ENCODE peak calls at places on chromosomes 3 and 15, in nine cellular contexts. One of them, this sample, is unnamed.
A peak's percentile ranks its signal among the peaks of the same experiment; 100 is the strongest.

GRCh38 chr3:71560665-71561064 is 22.9 kb downstream of the FOXP1 start:
- DNase-seq in tibial artery: no peak
- DNase-seq in AG04449: no peak
- DNase-seq in mucosa of descending colon: no peak
- DNase-seq in K562: no peak
- DNase-seq in fibroblast of pulmonary artery: no peak
- DNase-seq in IMR-90: peak; percentile 20
- DNase-seq in thoracic aorta: no peak
- DNase-seq in HFFc6: peak; percentile 32
- DNase-seq in this sample: no peak

GRCh38 chr3:175940243-175940642 is 1081.1 kb downstream of the NAALADL2 start:
- DNase-seq in IMR-90: peak; percentile 46
- DNase-seq in HFFc6: peak; percentile 39
- DNase-seq in mucosa of descending colon: no peak
- DNase-seq in K562: no peak
- DNase-seq in fibroblast of pulmonary artery: peak; percentile 10
- DNase-seq in thoracic aorta: no peak
- DNase-seq in tibial artery: no peak
- DNase-seq in AG04449: peak; percentile 29
- DNase-seq in this sample: no peak

GRCh38 chr3:17233398-17233800 is 348.6 kb downstream of the PLCL2 start:
- DNase-seq in tibial artery: no peak
- DNase-seq in K562: peak; percentile 55
- DNase-seq in thoracic aorta: no peak
- DNase-seq in mucosa of descending colon: peak; percentile 25
- DNase-seq in AG04449: no peak
- DNase-seq in fibroblast of pulmonary artery: peak; percentile 69
- DNase-seq in HFFc6: peak; percentile 71
- DNase-seq in IMR-90: peak; percentile 67
- DNase-seq in this sample: no peak

GRCh38 chr15:101006931-101007687 is 88.0 kb downstream of the LRRK1 start:
- DNase-seq in IMR-90: peak; percentile 73
- DNase-seq in mucosa of descending colon: peak; percentile 91
- DNase-seq in tibial artery: peak; percentile 78
- DNase-seq in fibroblast of pulmonary artery: peak; percentile 86
- DNase-seq in HFFc6: peak; percentile 60
- DNase-seq in K562: peak; percentile 86
- DNase-seq in AG04449: no peak
- DNase-seq in thoracic aorta: peak; percentile 50
- DNase-seq in this sample: peak; percentile 46

GRCh38 chr3:31688847-31689246 is 156.1 kb downstream of the STT3B start:
- DNase-seq in AG04449: no peak
- DNase-seq in HFFc6: no peak
- DNase-seq in mucosa of descending colon: no peak
- DNase-seq in IMR-90: no peak
- DNase-seq in K562: no peak
- DNase-seq in thoracic aorta: no peak
- DNase-seq in fibroblast of pulmonary artery: no peak
- DNase-seq in tibial artery: no peak
- DNase-seq in this sample: no peak

GRCh38 chr15:32029409-32029861 is 880 bp upstream of the CHRNA7 start:
- DNase-seq in IMR-90: no peak
- DNase-seq in thoracic aorta: no peak
- DNase-seq in mucosa of descending colon: peak; percentile 42
- DNase-seq in K562: no peak
- DNase-seq in HFFc6: no peak
- DNase-seq in tibial artery: no peak
- DNase-seq in fibroblast of pulmonary artery: no peak
- DNase-seq in AG04449: no peak
- DNase-seq in this sample: no peak

GRCh38 chr3:58299839-58300516 is 6.1 kb upstream of the RPP14 start:
- DNase-seq in tibial artery: no peak
- DNase-seq in thoracic aorta: no peak
- DNase-seq in AG04449: no peak
- DNase-seq in HFFc6: peak; percentile 33
- DNase-seq in mucosa of descending colon: no peak
- DNase-seq in K562: no peak
- DNase-seq in fibroblast of pulmonary artery: peak; percentile 83
- DNase-seq in IMR-90: peak; percentile 73
- DNase-seq in this sample: no peak

GRCh38 chr3:129360705-129361460 is 67.6 kb downstream of the EFCAB12 start:
- DNase-seq in tibial artery: no peak
- DNase-seq in fibroblast of pulmonary artery: peak; percentile 21
- DNase-seq in HFFc6: no peak
- DNase-seq in thoracic aorta: no peak
- DNase-seq in IMR-90: no peak
- DNase-seq in AG04449: no peak
- DNase-seq in mucosa of descending colon: no peak
- DNase-seq in K562: no peak
- DNase-seq in this sample: no peak

GRCh38 chr3:63141-63845 is 133.3 kb upstream of the CHL1 start:
- DNase-seq in thoracic aorta: no peak
- DNase-seq in AG04449: no peak
- DNase-seq in IMR-90: no peak
- DNase-seq in HFFc6: no peak
- DNase-seq in K562: no peak
- DNase-seq in mucosa of descending colon: peak; percentile 7
- DNase-seq in tibial artery: no peak
- DNase-seq in fibroblast of pulmonary artery: peak; percentile 4
- DNase-seq in this sample: no peak

GRCh38 chr15:85929786-85930185 is 135.1 kb upstream of the KLHL25 start:
- DNase-seq in tibial artery: no peak
- DNase-seq in fibroblast of pulmonary artery: no peak
- DNase-seq in HFFc6: no peak
- DNase-seq in K562: no peak
- DNase-seq in thoracic aorta: no peak
- DNase-seq in mucosa of descending colon: no peak
- DNase-seq in IMR-90: no peak
- DNase-seq in AG04449: no peak
- DNase-seq in this sample: no peak

GRCh38 chr3:51963951-51964451 is 3.3 kb downstream of the PCBP4 start:
- DNase-seq in K562: no peak
- DNase-seq in HFFc6: no peak
- DNase-seq in mucosa of descending colon: no peak
- DNase-seq in fibroblast of pulmonary artery: no peak
- DNase-seq in tibial artery: no peak
- DNase-seq in AG04449: no peak
- DNase-seq in IMR-90: no peak
- DNase-seq in thoracic aorta: no peak
- DNase-seq in this sample: no peak

GRCh38 chr3:126432901-126433480 is 38.3 kb downstream of the CFAP100 start:
- DNase-seq in IMR-90: no peak
- DNase-seq in HFFc6: no peak
- DNase-seq in AG04449: no peak
- DNase-seq in tibial artery: no peak
- DNase-seq in thoracic aorta: no peak
- DNase-seq in mucosa of descending colon: no peak
- DNase-seq in K562: no peak
- DNase-seq in fibroblast of pulmonary artery: no peak
- DNase-seq in this sample: no peak

GRCh38 chr3:132418916-132419315 is 1.6 kb downstream of the DNAJC13 start:
- DNase-seq in HFFc6: no peak
- DNase-seq in mucosa of descending colon: no peak
- DNase-seq in fibroblast of pulmonary artery: peak; percentile 40
- DNase-seq in AG04449: no peak
- DNase-seq in IMR-90: no peak
- DNase-seq in thoracic aorta: no peak
- DNase-seq in tibial artery: no peak
- DNase-seq in K562: no peak
- DNase-seq in this sample: no peak

GRCh38 chr15:37124330-37124729 is 24.0 kb upstream of the MEIS2 start:
- DNase-seq in tibial artery: no peak
- DNase-seq in IMR-90: no peak
- DNase-seq in K562: no peak
- DNase-seq in mucosa of descending colon: no peak
- DNase-seq in HFFc6: no peak
- DNase-seq in thoracic aorta: no peak
- DNase-seq in AG04449: no peak
- DNase-seq in fibroblast of pulmonary artery: no peak
- DNase-seq in this sample: no peak

GRCh38 chr15:70505411-70505919 is 257.9 kb downstream of the UACA start:
- DNase-seq in thoracic aorta: no peak
- DNase-seq in fibroblast of pulmonary artery: peak; percentile 77
- DNase-seq in AG04449: no peak
- DNase-seq in K562: no peak
- DNase-seq in HFFc6: peak; percentile 79
- DNase-seq in IMR-90: peak; percentile 87
- DNase-seq in mucosa of descending colon: no peak
- DNase-seq in tibial artery: no peak
- DNase-seq in this sample: no peak

GRCh38 chr15:70504305-70504951 is 258.9 kb downstream of the UACA start:
- DNase-seq in tibial artery: peak; percentile 67
- DNase-seq in IMR-90: peak; percentile 55
- DNase-seq in AG04449: no peak
- DNase-seq in K562: no peak
- DNase-seq in thoracic aorta: peak; percentile 39
- DNase-seq in fibroblast of pulmonary artery: peak; percentile 69
- DNase-seq in mucosa of descending colon: peak; percentile 41
- DNase-seq in HFFc6: peak; percentile 39
- DNase-seq in this sample: no peak

GRCh38 chr15:70505971-70506887 is 257.1 kb downstream of the UACA start:
- DNase-seq in mucosa of descending colon: no peak
- DNase-seq in AG04449: no peak
- DNase-seq in thoracic aorta: no peak
- DNase-seq in fibroblast of pulmonary artery: no peak
- DNase-seq in HFFc6: no peak
- DNase-seq in K562: no peak
- DNase-seq in IMR-90: no peak
- DNase-seq in tibial artery: no peak
- DNase-seq in this sample: no peak

GRCh38 chr15:70503798-70504304 is 259.5 kb downstream of the UACA start:
- DNase-seq in K562: no peak
- DNase-seq in IMR-90: no peak
- DNase-seq in mucosa of descending colon: no peak
- DNase-seq in AG04449: no peak
- DNase-seq in tibial artery: no peak
- DNase-seq in fibroblast of pulmonary artery: no peak
- DNase-seq in thoracic aorta: no peak
- DNase-seq in HFFc6: no peak
- DNase-seq in this sample: no peak

GRCh38 chr15:70504988-70505387 is 258.4 kb downstream of the UACA start:
- DNase-seq in thoracic aorta: no peak
- DNase-seq in IMR-90: no peak
- DNase-seq in mucosa of descending colon: no peak
- DNase-seq in AG04449: no peak
- DNase-seq in HFFc6: no peak
- DNase-seq in K562: no peak
- DNase-seq in fibroblast of pulmonary artery: no peak
- DNase-seq in tibial artery: no peak
- DNase-seq in this sample: no peak
- TF ChIP-seq CTCF in thoracic aorta: no peak
- TF ChIP-seq CTCF in IMR-90: no peak
- TF ChIP-seq CTCF in mucosa of descending colon: no peak
- TF ChIP-seq CTCF in AG04449: no peak
- TF ChIP-seq CTCF in HFFc6: no peak
- TF ChIP-seq CTCF in K562: no peak
- TF ChIP-seq CTCF in fibroblast of pulmonary artery: no peak
- TF ChIP-seq CTCF in tibial artery: no peak
- TF ChIP-seq CTCF in this sample: no peak

DNA sequence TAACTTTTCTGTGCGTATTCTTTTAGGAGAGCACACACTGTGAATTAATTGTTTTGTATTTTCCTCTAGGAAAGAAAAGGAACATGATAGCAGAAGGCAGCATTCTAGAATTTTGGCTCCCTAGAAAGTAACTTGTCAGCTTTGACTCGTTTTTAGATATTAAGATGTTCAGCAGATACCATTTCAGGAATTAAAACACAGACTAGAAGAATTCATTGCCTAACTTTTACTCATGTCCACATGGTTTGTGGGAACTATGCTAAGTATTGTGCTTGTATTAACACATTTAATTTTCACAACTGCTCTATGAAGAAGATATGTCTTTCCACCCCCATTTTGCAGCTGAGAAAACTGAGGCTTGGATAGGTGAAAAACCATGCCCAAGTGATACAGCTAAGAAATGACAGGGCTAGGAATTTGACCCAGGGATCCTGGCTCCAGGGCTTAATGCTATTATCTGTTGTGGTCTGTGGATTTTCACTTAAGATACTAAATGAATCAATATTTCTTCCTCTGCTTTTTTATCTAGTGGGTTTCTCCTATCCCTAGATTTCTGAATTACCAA is 128.8 kb downstream of the MITF start:
- DNase-seq in fibroblast of pulmonary artery: peak; percentile 3
- DNase-seq in HFFc6: no peak
- DNase-seq in tibial artery: no peak
- DNase-seq in K562: no peak
- DNase-seq in mucosa of descending colon: no peak
- DNase-seq in AG04449: no peak
- DNase-seq in IMR-90: peak; percentile 61
- DNase-seq in thoracic aorta: no peak
- DNase-seq in this sample: no peak
- TF ChIP-seq CTCF in fibroblast of pulmonary artery: no peak
- TF ChIP-seq CTCF in HFFc6: no peak
- TF ChIP-seq CTCF in tibial artery: no peak
- TF ChIP-seq CTCF in K562: no peak
- TF ChIP-seq CTCF in mucosa of descending colon: no peak
- TF ChIP-seq CTCF in AG04449: no peak
- TF ChIP-seq CTCF in IMR-90: no peak
- TF ChIP-seq CTCF in thoracic aorta: no peak
- TF ChIP-seq CTCF in this sample: no peak

GRCh38 chr3:171168086-171168485 is 141.6 kb upstream of the SLC2A2 start:
- DNase-seq in AG04449: no peak
- DNase-seq in K562: peak; percentile 27
- DNase-seq in IMR-90: peak; percentile 22
- DNase-seq in thoracic aorta: no peak
- DNase-seq in fibroblast of pulmonary artery: peak; percentile 44
- DNase-seq in tibial artery: no peak
- DNase-seq in HFFc6: peak; percentile 57
- DNase-seq in mucosa of descending colon: no peak
- DNase-seq in this sample: no peak
- TF ChIP-seq CTCF in AG04449: peak; percentile 68
- TF ChIP-seq CTCF in K562: peak; percentile 32
- TF ChIP-seq CTCF in IMR-90: peak; percentile 33
- TF ChIP-seq CTCF in thoracic aorta: no peak
- TF ChIP-seq CTCF in fibroblast of pulmonary artery: peak; percentile 54
- TF ChIP-seq CTCF in tibial artery: no peak
- TF ChIP-seq CTCF in HFFc6: peak; percentile 72
- TF ChIP-seq CTCF in mucosa of descending colon: no peak
- TF ChIP-seq CTCF in this sample: peak; percentile 20

DNA sequence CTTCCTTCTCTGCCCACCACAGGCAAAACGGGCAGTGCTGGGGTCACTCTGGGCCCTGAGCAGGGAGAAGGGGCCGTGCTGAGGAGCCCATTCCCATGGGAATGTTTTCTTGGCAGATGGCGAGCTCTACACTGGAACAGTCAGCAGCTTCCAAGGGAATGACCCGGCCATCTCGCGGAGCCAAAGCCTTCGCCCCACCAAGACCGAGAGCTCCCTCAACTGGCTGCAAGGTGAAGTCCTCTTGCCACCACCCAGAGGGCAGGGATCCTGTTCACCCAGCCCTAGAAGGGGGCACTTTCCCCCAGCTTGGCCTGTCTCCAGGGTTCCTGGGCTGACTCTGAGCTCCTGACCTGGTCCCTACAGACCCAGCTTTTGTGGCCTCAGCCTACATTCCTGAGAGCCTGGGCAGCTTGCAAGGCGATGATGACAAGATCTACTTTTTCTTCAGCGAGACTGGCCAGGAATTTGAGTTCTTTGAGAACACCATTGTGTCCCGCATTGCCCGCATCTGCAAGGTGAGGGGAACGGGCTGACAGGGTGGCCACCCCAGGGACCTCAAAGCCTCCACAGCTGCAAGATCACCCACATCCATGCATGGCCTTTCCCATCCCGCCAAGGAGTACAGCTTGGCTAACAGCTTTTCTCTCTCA is 12.4 kb downstream of the CIB1 start:
- DNase-seq in AG04449: peak; percentile 56
- DNase-seq in IMR-90: peak; percentile 86
- DNase-seq in thoracic aorta: peak; percentile 50
- DNase-seq in HFFc6: peak; percentile 75
- DNase-seq in fibroblast of pulmonary artery: peak; percentile 93
- DNase-seq in K562: peak; percentile 68
- DNase-seq in tibial artery: peak; percentile 83
- DNase-seq in mucosa of descending colon: peak; percentile 81
- DNase-seq in this sample: peak; percentile 93
- TF ChIP-seq CTCF in AG04449: peak; percentile 92
- TF ChIP-seq CTCF in IMR-90: peak; percentile 89
- TF ChIP-seq CTCF in thoracic aorta: peak; percentile 77
- TF ChIP-seq CTCF in HFFc6: peak; percentile 83
- TF ChIP-seq CTCF in fibroblast of pulmonary artery: peak; percentile 92
- TF ChIP-seq CTCF in K562: peak; percentile 78
- TF ChIP-seq CTCF in tibial artery: peak; percentile 87
- TF ChIP-seq CTCF in mucosa of descending colon: peak; percentile 67
- TF ChIP-seq CTCF in this sample: peak; percentile 86

This sample was measured in D721Med.